ENCODE peak calls at places on chromosomes 5 and 9, in seven cellular contexts. R, H, W, T, G, B and E are unnamed samples.

GRCh38 chr5:96648023-96648422 is 14.2 kb upstream of the CAST start:
- DNase-seq in B (no peak), W (no peak), H (no peak), R (no peak), T (no peak), G (no peak), E (no peak)

GRCh38 chr5:64612349-64612961 is 77.8 kb upstream of the SHISAL2B start:
- DNase-seq in R (peak), T (no peak), B (peak), H (peak), W (peak), G (no peak), E (peak)

GRCh38 chr9:36306481-36307306 is 48.4 kb upstream of the GNE start:
- DNase-seq in H (no peak), T (no peak), W (no peak), G (no peak), B (peak), R (no peak), E (peak)

GRCh38 chr5:42989198-42989597 is 50.9 kb downstream of the ANXA2R start:
- DNase-seq in W (no peak), R (no peak), B (no peak), H (no peak), T (no peak), G (no peak), E (no peak)

GRCh38 chr5:149205625-149206523 is 64.6 kb downstream of the ABLIM3 start:
- DNase-seq in T (peak), B (peak), H (no peak), G (peak), W (peak), R (no peak), E (no peak)

GRCh38 chr5:76789991-76790571 is 28.7 kb upstream of the F2RL1 start:
- DNase-seq in H (no peak), B (no peak), T (no peak), W (peak), G (no peak), R (no peak), E (no peak)

GRCh38 chr5:57316798-57317327 is 143.0 kb downstream of the GPBP1 start:
- DNase-seq in H (no peak), R (no peak), G (peak), B (peak), T (no peak), W (peak), E (peak)

GRCh38 chr9:99905833-99906402 is 536 bp upstream of the STX17 start:
- DNase-seq in T (no peak), R (no peak), G (no peak), W (peak), B (no peak), H (no peak), E (no peak)

GRCh38 chr9:134283111-134283515 is 43.1 kb upstream of the RXRA start:
- DNase-seq in T (peak), R (peak), B (peak), W (peak), G (peak), H (peak), E (no peak)

GRCh38 chr9:7777776-7778175 is 21.8 kb downstream of the DMAC1 start:
- DNase-seq in H (no peak), G (no peak), W (peak), T (no peak), R (no peak), B (no peak), E (no peak)

GRCh38 chr5:15203376-15203775 is 296.6 kb upstream of the FBXL7 start:
- DNase-seq in R (no peak), W (peak), H (no peak), G (no peak), B (no peak), T (no peak), E (no peak)

GRCh38 chr5:54309237-54309636 is 1.1 kb downstream of the ARL15 start:
- DNase-seq in H (no peak), W (peak), R (no peak), G (no peak), B (peak), T (no peak), E (no peak)

GRCh38 chr5:126354012-126354856 is 69.0 kb upstream of the GRAMD2B start:
- DNase-seq in T (no peak), B (peak), G (peak), W (peak), H (no peak), R (no peak), E (no peak)

GRCh38 chr5:138966236-138966985 is 91.3 kb upstream of the LRRTM2 start:
- DNase-seq in W (peak), B (no peak), T (peak), G (no peak), R (no peak), H (no peak), E (no peak)

GRCh38 chr5:151295138-151295537 is 8.4 kb downstream of the SLC36A3 start:
- DNase-seq in B (peak), W (peak), G (no peak), T (no peak), H (no peak), R (no peak), E (no peak)

GRCh38 chr5:149228610-149229297 is 42.9 kb upstream of the AFAP1L1 start:
- DNase-seq in G (peak), T (no peak), R (no peak), H (no peak), W (peak), B (peak), E (no peak)

GRCh38 chr9:82789155-82789824 is 273.7 kb downstream of the RASEF start:
- DNase-seq in G (no peak), T (no peak), B (no peak), R (no peak), H (no peak), W (no peak), E (no peak)

GRCh38 chr5:125011982-125012381 is 265.5 kb upstream of the ZNF608 start:
- DNase-seq in T (no peak), W (no peak), R (no peak), B (no peak), G (no peak), H (no peak), E (no peak)

GRCh38 chr5:136511046-136511445 is 145.7 kb upstream of the TRPC7 start:
- DNase-seq in B (no peak), H (no peak), W (no peak), R (no peak), G (no peak), T (no peak), E (no peak)

GRCh38 chr9:127751269-127752054 is 16.4 kb upstream of the TOR2A start:
- DNase-seq in T (no peak), G (no peak), W (peak), B (peak), R (no peak), H (no peak), E (peak)

GRCh38 chr5:170861295-170861854 is 443 bp upstream of the RANBP17 start:
- DNase-seq in B (no peak), H (no peak), R (no peak), G (peak), W (no peak), T (no peak), E (no peak)

GRCh38 chr5:157381746-157382145 is 78.3 kb upstream of the NIPAL4 start:
- DNase-seq in G (no peak), H (no peak), R (no peak), W (no peak), B (no peak), T (no peak), E (no peak)

GRCh38 chr5:141017943-141018342 is 33.2 kb upstream of the PCDHB1 start:
- DNase-seq in G (no peak), T (no peak), R (no peak), B (no peak), H (no peak), W (no peak), E (no peak)

DNA sequence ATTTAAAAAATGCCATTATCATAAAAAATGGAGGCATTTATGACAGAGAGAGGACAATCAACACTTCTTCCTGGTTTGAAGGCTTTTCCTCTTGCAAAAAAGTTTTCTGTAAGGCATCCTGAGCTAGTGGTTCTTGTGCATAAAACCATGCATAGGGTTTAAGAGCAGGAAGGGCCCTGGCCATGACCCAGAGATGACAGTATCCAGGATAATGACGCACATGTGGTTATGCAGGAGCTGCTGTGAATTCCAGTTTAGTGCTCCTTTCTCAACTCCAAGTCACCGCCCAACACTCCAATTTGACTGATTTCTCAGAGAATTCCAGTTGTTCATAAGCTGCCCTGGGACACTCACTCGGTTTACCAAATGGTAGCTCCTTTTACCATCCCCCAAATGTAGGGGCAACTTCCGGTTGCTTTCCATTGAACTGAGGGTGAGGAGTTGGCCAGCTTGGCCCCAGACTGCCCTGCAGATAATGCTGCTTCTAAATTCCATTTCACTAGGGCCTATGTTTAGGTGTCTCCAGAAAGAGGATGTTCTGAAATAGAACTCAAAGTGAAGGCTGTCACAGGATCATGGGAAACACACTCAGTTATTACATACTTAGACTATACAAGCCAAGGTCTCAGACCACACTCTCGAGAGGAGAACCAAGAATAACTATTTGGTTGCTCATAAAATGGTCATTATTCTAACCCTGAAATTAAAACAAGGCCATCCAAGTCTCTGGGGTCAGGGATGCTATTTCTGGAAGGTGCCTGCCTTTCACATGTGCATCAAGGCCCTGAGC is 179.1 kb downstream of the SLIT3 start:
- DNase-seq in B (no peak), R (no peak), G (peak), H (no peak), T (no peak), W (peak), E (no peak)
- TF ChIP-seq CTCF in B (no peak), R (no peak), G (no peak), H (no peak), T (no peak), W (no peak), E (no peak)

DNA sequence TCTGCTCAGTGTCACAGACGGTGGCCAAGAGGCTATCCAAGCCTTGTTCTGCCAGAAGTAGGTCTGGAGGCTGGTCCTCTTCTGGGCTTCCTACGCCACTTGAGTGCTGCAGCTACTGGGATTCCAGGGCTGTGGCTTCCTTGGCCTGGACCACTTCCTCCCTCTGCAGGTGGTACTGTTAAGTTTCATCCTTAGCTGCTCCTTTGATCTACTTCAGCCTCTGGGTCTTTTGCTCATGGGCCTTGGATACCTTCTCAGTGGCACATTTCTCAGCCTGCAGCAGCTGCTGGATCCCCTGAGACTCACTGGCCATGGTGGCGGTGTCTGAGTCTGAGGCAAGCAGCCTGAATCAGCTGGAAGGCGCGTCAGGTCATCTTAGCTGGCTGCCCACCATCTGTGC is 10.3 kb downstream of the CNOT8 start:
- DNase-seq in G (no peak), W (peak), H (no peak), T (no peak), R (no peak), B (no peak), E (no peak)
- TF ChIP-seq CTCF in G (no peak), W (peak), H (no peak), T (no peak), R (no peak), B (no peak), E (no peak)

GRCh38 chr9:109455391-109455790 is 42.7 kb downstream of the PTPN3 start:
- DNase-seq in W (no peak), R (no peak), H (no peak), G (no peak), B (no peak), T (no peak), E (no peak)

GRCh38 chr9:109454041-109454440 is 44.1 kb downstream of the PTPN3 start:
- DNase-seq in R (no peak), B (no peak), H (no peak), T (no peak), G (no peak), W (no peak), E (no peak)

GRCh38 chr9:109454601-109455155 is 43.4 kb downstream of the PTPN3 start:
- DNase-seq in B (no peak), R (no peak), H (no peak), T (no peak), W (no peak), G (no peak), E (no peak)

GRCh38 chr9:109456811-109457210 is 41.3 kb downstream of the PTPN3 start:
- DNase-seq in W (peak), T (no peak), R (no peak), H (no peak), B (no peak), G (no peak), E (no peak)

GRCh38 chr9:109455861-109456260 is 42.2 kb downstream of the PTPN3 start:
- DNase-seq in T (no peak), G (no peak), B (no peak), R (no peak), H (no peak), W (no peak), E (peak)
- TF ChIP-seq CTCF in T (no peak), G (no peak), B (no peak), R (no peak), H (no peak), W (no peak), E (no peak)

GRCh38 chr9:112380771-112381181 is 868 bp downstream of the HSDL2 start:
- DNase-seq in W (peak), G (no peak), B (peak), R (no peak), H (no peak), T (no peak), E (peak)

GRCh38 chr9:112378441-112379176 is 1.3 kb upstream of the HSDL2 start:
- DNase-seq in B (no peak), R (no peak), H (peak), W (peak), G (no peak), T (no peak), E (peak)

GRCh38 chr9:112377684-112378344 is 2.1 kb upstream of the HSDL2 start:
- DNase-seq in G (no peak), R (no peak), B (no peak), H (no peak), W (no peak), T (no peak), E (no peak)

GRCh38 chr9:112380102-112380581 is at the start of gene HSDL2:
- DNase-seq in W (peak), H (no peak), R (peak), T (no peak), B (peak), G (no peak), E (peak)

GRCh38 chr9:112379177-112380101 is 469 bp upstream of the HSDL2 start:
- DNase-seq in R (peak), H (peak), B (peak), W (peak), T (peak), G (peak), E (peak)
- TF ChIP-seq CTCF in R (no peak), H (no peak), B (no peak), W (no peak), T (no peak), G (no peak), E (no peak)

GRCh38 chr5:11289733-11290132 is 528.7 kb upstream of the DAP start:
- DNase-seq in B (no peak), T (no peak), G (no peak), W (no peak), H (no peak), R (no peak), E (no peak)
- TF ChIP-seq CTCF in B (no peak), T (no peak), G (no peak), W (no peak), H (no peak), R (no peak), E (no peak)

DNA sequence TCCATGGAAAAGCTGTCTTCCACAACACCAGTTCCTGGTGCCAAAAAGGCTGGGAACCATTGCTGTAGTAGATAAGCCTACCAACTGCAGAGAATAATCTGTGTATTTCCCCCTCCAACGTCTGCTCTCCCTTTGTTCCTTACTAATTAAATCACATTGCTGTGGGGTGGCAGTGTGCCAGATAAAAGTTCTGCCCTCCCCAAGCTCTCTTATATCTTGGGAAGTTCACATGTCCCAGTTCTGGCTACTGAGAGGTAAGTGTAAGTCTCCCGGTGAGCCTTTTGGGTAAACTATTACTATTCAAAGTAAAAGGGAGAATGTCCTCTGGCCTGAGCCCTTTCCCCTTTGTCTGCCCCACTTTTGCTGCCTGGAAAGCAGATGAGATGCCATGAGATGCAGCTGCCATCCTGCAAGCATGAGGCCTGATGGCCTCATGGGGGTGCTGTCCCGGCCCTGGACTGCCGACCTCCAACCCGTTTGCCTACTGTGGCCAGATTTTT is 14.7 kb downstream of the ENC1 start:
- DNase-seq in G (no peak), H (no peak), R (no peak), T (no peak), W (peak), B (no peak), E (no peak)
- TF ChIP-seq CTCF in G (peak), H (no peak), R (no peak), T (no peak), W (no peak), B (peak), E (no peak)

GRCh38 chr9:16918920-16919319 is 48.5 kb upstream of the BNC2 start:
- DNase-seq in H (no peak), T (no peak), W (no peak), B (no peak), G (no peak), R (no peak), E (no peak)

GRCh38 chr9:16924311-16924915 is 53.9 kb upstream of the BNC2 start:
- DNase-seq in W (no peak), B (no peak), H (no peak), G (no peak), T (no peak), R (no peak), E (no peak)

GRCh38 chr9:16925426-16925825 is 55.0 kb upstream of the BNC2 start:
- DNase-seq in W (peak), R (no peak), B (peak), G (no peak), T (no peak), H (no peak), E (no peak)

GRCh38 chr9:16921855-16922254 is 51.4 kb upstream of the BNC2 start:
- DNase-seq in W (peak), G (no peak), T (no peak), R (no peak), B (peak), H (no peak), E (no peak)
- TF ChIP-seq CTCF in W (peak), G (no peak), T (no peak), R (no peak), B (no peak), H (no peak), E (no peak)

GRCh38 chr5:41524174-41524573 is 13.8 kb upstream of the PLCXD3 start:
- DNase-seq in W (peak), B (peak), H (no peak), R (no peak), G (no peak), T (no peak), E (no peak)
- TF ChIP-seq CTCF in W (peak), B (peak), H (no peak), R (no peak), G (peak), T (no peak), E (peak)

DNA sequence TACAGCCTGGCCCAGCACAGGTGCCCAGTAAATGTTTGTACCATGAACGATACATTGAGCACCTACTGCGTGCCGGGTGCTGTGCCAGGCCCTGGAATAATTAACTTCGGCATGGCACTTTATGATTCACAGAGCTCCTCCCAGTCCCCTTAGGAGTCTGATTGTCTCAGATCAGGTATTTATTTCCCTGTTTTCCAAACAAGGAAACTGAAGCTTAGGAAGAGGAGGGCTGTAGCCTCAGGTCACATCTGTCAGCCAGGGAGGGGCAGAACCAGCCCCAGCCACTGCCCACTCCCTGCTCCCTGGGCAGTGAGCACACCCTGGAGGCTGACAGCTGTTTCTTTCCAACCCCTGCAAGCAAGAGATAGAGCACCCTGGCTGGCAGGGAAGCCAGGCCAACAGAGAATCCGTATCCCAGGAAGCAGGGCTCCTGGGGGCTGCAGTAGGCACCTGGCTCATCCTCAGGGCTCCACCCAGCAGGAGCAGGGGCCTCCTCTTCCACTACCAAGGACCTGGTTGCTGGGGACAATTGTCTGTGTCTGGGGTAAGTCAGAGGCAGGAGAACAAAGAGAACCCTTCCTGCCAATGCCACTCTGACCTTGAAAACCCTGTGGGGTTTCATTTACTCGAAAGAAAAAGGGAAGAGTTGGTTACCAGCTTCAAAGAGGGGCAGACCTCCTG is 69.0 kb downstream of the DAB2IP start:
- DNase-seq in G (no peak), W (no peak), H (no peak), T (no peak), B (no peak), R (no peak), E (no peak)
- TF ChIP-seq CTCF in G (no peak), W (no peak), H (no peak), T (no peak), B (no peak), R (no peak), E (no peak)

DNA sequence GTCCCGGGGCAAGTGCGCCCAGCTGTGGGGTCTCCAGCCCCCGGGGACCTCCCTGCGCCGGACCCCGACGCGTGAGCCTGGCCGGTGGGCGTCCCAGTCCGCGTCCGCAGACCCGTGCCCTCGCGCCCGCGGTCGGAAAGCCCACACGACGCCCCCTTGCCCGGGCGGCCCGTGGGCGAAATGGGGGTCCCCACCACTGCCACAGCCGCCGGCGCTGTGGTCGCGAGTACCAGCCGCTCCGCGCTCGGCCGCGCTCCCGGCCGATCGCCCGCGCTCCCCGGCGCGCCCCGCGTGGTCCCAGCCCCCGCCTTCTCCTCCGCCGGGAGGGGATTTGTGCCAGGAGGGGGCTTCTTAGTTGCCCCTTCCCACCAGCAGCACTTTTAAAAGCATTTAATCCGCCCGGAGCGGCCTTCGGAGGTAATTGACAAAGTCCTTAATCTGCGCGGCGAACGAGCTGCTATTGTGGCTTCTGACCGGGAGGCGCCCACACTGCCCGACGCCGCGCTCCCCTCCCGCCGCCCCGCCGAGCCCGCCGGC is 426 bp upstream of the FIBCD1 start:
- DNase-seq in H (no peak), B (no peak), T (no peak), R (no peak), W (no peak), G (no peak), E (peak)
- TF ChIP-seq CTCF in H (no peak), B (no peak), T (no peak), R (no peak), W (no peak), G (no peak), E (no peak)